ENCODE peak calls at places on chromosomes 7 and 10, in six cellular contexts. H is fibroblast of pulmonary artery, A is MM.1S, L is cardiac muscle cell, U is RWPE1, I is mucosa of descending colon. G is an unnamed sample.

GRCh38 chr10:64574371-64574770 is 1053.2 kb downstream of the REEP3 start:
- DNase-seq in H (no peak), L (no peak), A (no peak), U (no peak), I (no peak), G (no peak)

GRCh38 chr7:32163141-32163806 is 93.1 kb upstream of the PDE1C start:
- DNase-seq in A (no peak), H (peak), I (no peak), U (peak), L (peak), G (no peak)

GRCh38 chr7:137316643-137317042 is 26.9 kb downstream of the PTN start:
- DNase-seq in L (no peak), U (no peak), I (no peak), H (no peak), A (no peak), G (no peak)

GRCh38 chr7:116236020-116236630 is 25.8 kb downstream of the TES start:
- DNase-seq in I (no peak), L (peak), H (peak), U (peak), A (peak), G (no peak)

GRCh38 chr7:158992759-158993158 is 136.4 kb downstream of the DYNC2I1 start:
- DNase-seq in L (no peak), U (no peak), I (no peak), H (no peak), A (no peak), G (no peak)

GRCh38 chr7:6307762-6308161 is 35.3 kb upstream of the CYTH3 start:
- DNase-seq in H (no peak), U (no peak), L (no peak), I (peak), A (no peak), G (no peak)

GRCh38 chr10:86668297-86669165 is at the start of gene LDB3:
- DNase-seq in I (no peak), H (peak), A (no peak), L (peak), U (peak), G (no peak)

GRCh38 chr10:1377756-1378397 is 321.7 kb downstream of the WDR37 start:
- DNase-seq in L (no peak), I (no peak), A (no peak), H (no peak), U (no peak), G (no peak)

GRCh38 chr7:105675873-105676484 is 94.7 kb upstream of the EFCAB10 start:
- DNase-seq in H (no peak), L (no peak), U (no peak), I (peak), A (no peak), G (no peak)

GRCh38 chr10:67088035-67088434 is 162.2 kb downstream of the LRRTM3 start:
- DNase-seq in L (no peak), I (no peak), H (peak), U (no peak), A (no peak), G (no peak)

GRCh38 chr7:106459397-106460072 is 174.8 kb upstream of the NAMPT start:
- DNase-seq in A (no peak), L (no peak), U (no peak), H (no peak), I (no peak), G (no peak)

GRCh38 chr7:55073051-55073511 is 54.3 kb downstream of the EGFR start:
- DNase-seq in L (no peak), A (no peak), U (no peak), H (no peak), I (no peak), G (no peak)

GRCh38 chr7:127887096-127887495 is 144.1 kb downstream of the LRRC4 start:
- DNase-seq in I (no peak), H (no peak), L (no peak), A (no peak), U (no peak), G (no peak)

GRCh38 chr10:96673318-96674099 is 46.8 kb downstream of the PIK3AP1 start:
- DNase-seq in H (peak), I (peak), U (no peak), A (peak), L (peak), G (peak)

GRCh38 chr7:19681596-19681995 is 27.2 kb downstream of the POLR1F start:
- DNase-seq in I (no peak), A (no peak), U (no peak), L (no peak), H (no peak), G (no peak)

GRCh38 chr7:68476966-68477365 is 1121.3 kb upstream of the AUTS2 start:
- DNase-seq in L (no peak), H (no peak), I (no peak), U (no peak), A (no peak), G (no peak)

GRCh38 chr10:74026428-74026979 is 28.6 kb downstream of the VCL start:
- DNase-seq in A (no peak), H (no peak), I (no peak), U (no peak), L (no peak), G (no peak)

GRCh38 chr10:112202561-112203241 is 19.1 kb upstream of the GPAM start:
- DNase-seq in I (no peak), L (no peak), H (no peak), A (no peak), U (peak), G (no peak)

GRCh38 chr10:49068209-49068608 is 47.1 kb downstream of the VSTM4 start:
- DNase-seq in U (no peak), L (no peak), I (no peak), H (no peak), A (no peak), G (no peak)

GRCh38 chr7:134593530-134594392 is 44.9 kb downstream of the AKR1B15 start:
- DNase-seq in H (peak), A (no peak), L (peak), U (no peak), I (no peak), G (no peak)

GRCh38 chr10:80580811-80581468 is 43.2 kb downstream of the SH2D4B start:
- DNase-seq in I (no peak), U (no peak), H (no peak), A (no peak), L (no peak), G (no peak)

GRCh38 chr7:607938-608337 is 88.3 kb upstream of the PDGFA start:
- DNase-seq in H (no peak), A (no peak), I (peak), U (no peak), L (no peak), G (no peak)

GRCh38 chr7:103811997-103812396 is 177.5 kb downstream of the RELN start:
- DNase-seq in A (peak), H (no peak), I (no peak), L (no peak), U (peak), G (no peak)

GRCh38 chr7:135193615-135194081 is 17.7 kb downstream of the WDR91 start:
- DNase-seq in H (peak), I (no peak), U (no peak), L (peak), A (no peak), G (no peak)

GRCh38 chr10:96358851-96359540 is at the start of gene OPALIN:
- DNase-seq in U (no peak), L (no peak), H (no peak), A (no peak), I (no peak), G (no peak)

GRCh38 chr10:77889277-77889903 is 37.2 kb downstream of the DLG5 start:
- DNase-seq in I (peak), H (no peak), L (no peak), U (no peak), A (no peak), G (no peak)

GRCh38 chr7:121561717-121562116 is 165.6 kb upstream of the FAM3C start:
- DNase-seq in L (peak), A (no peak), I (no peak), U (no peak), H (peak), G (no peak)

GRCh38 chr10:5089869-5090268 is 4.3 kb upstream of the AKR1C3 start:
- DNase-seq in L (peak), U (no peak), I (no peak), H (peak), A (peak), G (no peak)

GRCh38 chr10:66284621-66285020 is 641.2 kb upstream of the LRRTM3 start:
- DNase-seq in A (no peak), L (no peak), U (no peak), H (no peak), I (no peak), G (no peak)

GRCh38 chr7:4399121-4399520 is 283.0 kb upstream of the FOXK1 start:
- DNase-seq in A (no peak), U (no peak), I (no peak), H (no peak), L (no peak), G (no peak)

GRCh38 chr7:70178787-70179186 is 580.5 kb downstream of the AUTS2 start:
- DNase-seq in H (no peak), A (no peak), I (peak), U (peak), L (no peak), G (no peak)

GRCh38 chr10:51125518-51125917 is 51.2 kb downstream of the PRKG1 start:
- DNase-seq in A (no peak), I (no peak), L (no peak), H (no peak), U (no peak), G (no peak)

GRCh38 chr10:122112625-122113160 is 123.7 kb downstream of the TACC2 start:
- DNase-seq in I (peak), L (peak), U (peak), H (peak), A (no peak), G (no peak)

GRCh38 chr10:11424456-11425287 is 186.8 kb downstream of the USP6NL start:
- DNase-seq in H (peak), I (no peak), U (peak), L (peak), A (peak), G (no peak)

GRCh38 chr7:92134271-92135099 is at the start of gene CYP51A1:
- DNase-seq in H (peak), L (peak), U (peak), A (peak), I (peak), G (peak)
- TF ChIP-seq CTCF in H (no peak), L (no peak), U (no peak), A (no peak), I (no peak), G (no peak)

DNA sequence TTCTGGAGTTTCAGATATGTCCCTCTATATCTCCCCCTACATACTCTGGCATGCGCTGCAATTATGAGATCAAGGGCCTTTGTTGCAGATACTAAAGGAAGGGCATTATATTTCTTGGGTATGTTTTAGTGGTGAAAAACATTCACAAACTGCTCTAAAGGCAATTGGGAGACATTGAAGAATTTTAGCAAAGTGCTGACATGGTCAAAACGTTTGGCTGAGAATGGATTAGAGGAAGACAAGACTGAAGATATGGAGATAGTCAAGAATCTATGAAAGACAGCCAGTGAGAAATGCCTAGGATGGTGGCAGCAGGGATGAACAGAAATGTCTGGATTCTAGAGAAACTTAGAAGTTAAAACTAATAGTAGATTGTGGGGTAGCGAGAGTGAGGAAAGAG is 104.5 kb upstream of the CABCOCO1 start:
- DNase-seq in I (no peak), A (no peak), H (no peak), U (no peak), L (no peak), G (no peak)
- TF ChIP-seq CTCF in I (no peak), A (no peak), H (no peak), U (no peak), L (no peak), G (no peak)

DNA sequence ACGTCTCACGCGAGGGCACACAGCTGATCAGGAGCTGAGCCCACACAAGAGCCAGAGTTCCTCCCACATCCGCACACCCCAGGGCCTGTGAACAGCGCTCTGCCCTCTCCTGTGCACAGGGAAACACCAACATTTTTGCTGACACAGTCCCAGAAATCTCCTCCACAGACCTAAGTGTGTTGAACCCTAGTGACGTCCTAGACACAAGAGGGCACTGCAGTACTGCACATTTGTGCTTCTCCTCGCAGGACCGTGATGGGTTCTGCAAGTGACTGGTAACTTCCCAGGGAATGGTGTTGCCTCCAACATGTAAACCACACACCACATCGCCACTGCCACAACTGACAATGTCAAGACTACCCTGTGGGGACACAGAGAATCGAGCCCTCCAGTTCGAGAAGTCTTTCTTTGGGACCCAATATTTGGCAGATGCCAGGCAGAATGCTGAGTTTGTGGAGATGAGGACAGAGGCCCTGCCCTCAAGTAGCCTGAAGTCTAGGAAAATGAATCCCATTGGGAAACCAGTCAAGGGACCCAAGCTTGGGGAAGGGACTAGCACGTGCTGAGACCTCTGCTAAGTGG is 170.3 kb downstream of the PAXIP1 start:
- DNase-seq in H (no peak), U (no peak), L (no peak), A (no peak), I (no peak), G (no peak)
- TF ChIP-seq CTCF in H (no peak), U (no peak), L (no peak), A (no peak), I (no peak), G (no peak)

DNA sequence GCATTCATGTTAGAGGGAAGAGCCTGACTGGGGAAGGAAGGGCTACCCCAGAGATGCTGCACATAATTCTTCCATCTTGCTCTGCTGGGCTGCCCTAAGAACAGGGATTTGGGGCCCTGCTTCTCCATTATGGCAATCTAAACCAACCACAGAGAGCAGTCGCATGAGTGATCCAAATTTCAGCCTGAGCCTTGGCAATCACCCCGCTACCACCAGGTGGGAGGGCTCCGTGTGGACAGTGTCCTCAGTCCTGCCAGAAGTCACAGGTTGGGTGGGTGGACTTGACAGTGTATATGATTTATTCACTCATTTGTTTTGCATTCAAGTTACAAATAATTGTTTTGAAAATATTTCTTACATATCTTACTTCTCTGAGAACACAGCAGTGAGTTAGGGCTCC is 22.0 kb downstream of the ABCC2 start:
- DNase-seq in U (no peak), L (no peak), H (no peak), A (no peak), I (no peak), G (no peak)
- TF ChIP-seq CTCF in U (no peak), L (no peak), H (no peak), A (no peak), I (no peak), G (no peak)

GRCh38 chr10:14548474-14548873 is 217.8 kb upstream of the FRMD4A start:
- DNase-seq in I (no peak), L (no peak), H (no peak), U (no peak), A (no peak), G (no peak)

GRCh38 chr10:14548970-14549369 is 218.2 kb upstream of the FRMD4A start:
- DNase-seq in H (no peak), U (no peak), A (no peak), L (no peak), I (no peak), G (no peak)

GRCh38 chr10:14545827-14546226 is 215.1 kb upstream of the FRMD4A start:
- DNase-seq in A (no peak), L (peak), U (peak), I (no peak), H (peak), G (no peak)

GRCh38 chr10:14549496-14549895 is 218.8 kb upstream of the FRMD4A start:
- DNase-seq in H (no peak), U (no peak), L (no peak), I (no peak), A (no peak), G (no peak)

GRCh38 chr10:14547826-14548225 is 217.1 kb upstream of the FRMD4A start:
- DNase-seq in H (no peak), I (no peak), A (no peak), U (no peak), L (no peak), G (no peak)
- TF ChIP-seq CTCF in H (peak), I (no peak), A (peak), U (no peak), L (no peak), G (no peak)

G was measured in activated B cell treated with CpG ODN at 0.5 μM for 24 hours.